ENCODE peak calls at places on chromosome 13, in four cellular contexts. One of them, this sample, is unnamed.

GRCh38 chr13:48633695-48634094 is 20.0 kb upstream of the CYSLTR2 start:
- DNase-seq in HCT116: no peak
- DNase-seq in GM20000: no peak
- DNase-seq in psoas muscle: no peak
- DNase-seq in this sample: no peak

GRCh38 chr13:49098198-49098597 is 121.9 kb upstream of the MLNR start:
- DNase-seq in HCT116: peak
- DNase-seq in GM20000: no peak
- DNase-seq in psoas muscle: no peak
- DNase-seq in this sample: no peak

GRCh38 chr13:19074519-19074918 is 107.1 kb downstream of the TUBA3C start:
- DNase-seq in HCT116: no peak
- DNase-seq in GM20000: no peak
- DNase-seq in psoas muscle: no peak
- DNase-seq in this sample: no peak

GRCh38 chr13:88979465-88980180 is 1308.5 kb downstream of the SLITRK5 start:
- DNase-seq in HCT116: no peak
- DNase-seq in GM20000: peak
- DNase-seq in psoas muscle: no peak
- DNase-seq in this sample: no peak

GRCh38 chr13:63901630-63902029 is 2486.0 kb upstream of the PCDH20 start:
- DNase-seq in HCT116: no peak
- DNase-seq in GM20000: no peak
- DNase-seq in psoas muscle: no peak
- DNase-seq in this sample: no peak

GRCh38 chr13:32117696-32118095 is 86.1 kb downstream of the FRY start:
- DNase-seq in HCT116: no peak
- DNase-seq in GM20000: no peak
- DNase-seq in psoas muscle: peak
- DNase-seq in this sample: no peak

GRCh38 chr13:44508562-44509062 is 67.5 kb downstream of the TSC22D1 start:
- DNase-seq in HCT116: no peak
- DNase-seq in GM20000: no peak
- DNase-seq in psoas muscle: no peak
- DNase-seq in this sample: no peak

GRCh38 chr13:106567421-106568224 is at the start of gene ARGLU1:
- DNase-seq in HCT116: no peak
- DNase-seq in GM20000: peak
- DNase-seq in psoas muscle: peak
- DNase-seq in this sample: peak

GRCh38 chr13:77544365-77544764 is 8.9 kb downstream of the SCEL start:
- DNase-seq in HCT116: no peak
- DNase-seq in GM20000: no peak
- DNase-seq in psoas muscle: peak
- DNase-seq in this sample: no peak

GRCh38 chr13:50116430-50116973 is 101.3 kb downstream of the KCNRG start:
- DNase-seq in HCT116: no peak
- DNase-seq in GM20000: no peak
- DNase-seq in psoas muscle: no peak
- DNase-seq in this sample: no peak
- TF ChIP-seq CTCF in HCT116: no peak
- TF ChIP-seq CTCF in GM20000: no peak
- TF ChIP-seq CTCF in psoas muscle: no peak
- TF ChIP-seq CTCF in this sample: no peak

DNA sequence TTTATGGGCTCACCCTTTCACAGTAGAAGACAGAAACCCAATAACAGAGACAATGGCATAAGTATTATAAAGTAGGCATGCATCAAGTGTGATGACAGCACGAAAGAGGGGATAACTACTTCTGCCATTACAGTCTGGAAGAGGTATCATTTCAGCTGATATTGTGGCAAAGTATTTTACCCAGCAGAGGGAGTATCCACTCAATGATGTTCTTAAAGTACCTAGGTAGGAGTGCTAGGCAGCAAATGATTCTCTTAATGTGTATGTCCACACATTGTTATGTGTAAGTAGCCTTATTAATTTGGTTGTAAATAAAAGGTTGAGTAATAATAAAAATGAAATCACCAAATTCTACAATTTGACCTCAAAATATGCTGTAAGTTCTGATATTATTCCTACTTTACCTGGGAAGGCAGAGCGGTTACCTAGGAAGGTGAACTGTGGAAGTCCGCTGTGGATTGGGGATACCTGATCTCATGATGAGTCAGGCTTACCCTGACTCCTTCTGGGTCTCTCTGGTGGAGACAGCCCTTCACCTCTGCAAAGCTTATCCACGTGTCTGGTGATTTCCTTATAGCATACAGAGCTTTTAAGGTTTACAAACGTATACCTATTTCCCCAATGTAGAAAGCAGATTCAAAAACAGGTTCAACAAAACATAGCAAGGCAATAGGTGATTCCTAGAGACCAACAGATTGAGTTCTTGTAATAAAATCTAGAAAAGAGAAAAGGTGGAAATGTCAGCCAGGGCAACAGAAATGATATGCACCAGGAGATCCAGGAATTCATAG is 4.0 kb upstream of the UBAC2 start:
- DNase-seq in HCT116: peak
- DNase-seq in GM20000: no peak
- DNase-seq in psoas muscle: no peak
- DNase-seq in this sample: no peak
- TF ChIP-seq CTCF in HCT116: peak
- TF ChIP-seq CTCF in GM20000: no peak
- TF ChIP-seq CTCF in psoas muscle: peak
- TF ChIP-seq CTCF in this sample: peak

GRCh38 chr13:85798999-85799646 is at the start of gene SLITRK6:
- DNase-seq in HCT116: peak
- DNase-seq in GM20000: no peak
- DNase-seq in psoas muscle: no peak
- DNase-seq in this sample: no peak
- TF ChIP-seq CTCF in HCT116: no peak
- TF ChIP-seq CTCF in GM20000: no peak
- TF ChIP-seq CTCF in psoas muscle: no peak
- TF ChIP-seq CTCF in this sample: no peak

DNA sequence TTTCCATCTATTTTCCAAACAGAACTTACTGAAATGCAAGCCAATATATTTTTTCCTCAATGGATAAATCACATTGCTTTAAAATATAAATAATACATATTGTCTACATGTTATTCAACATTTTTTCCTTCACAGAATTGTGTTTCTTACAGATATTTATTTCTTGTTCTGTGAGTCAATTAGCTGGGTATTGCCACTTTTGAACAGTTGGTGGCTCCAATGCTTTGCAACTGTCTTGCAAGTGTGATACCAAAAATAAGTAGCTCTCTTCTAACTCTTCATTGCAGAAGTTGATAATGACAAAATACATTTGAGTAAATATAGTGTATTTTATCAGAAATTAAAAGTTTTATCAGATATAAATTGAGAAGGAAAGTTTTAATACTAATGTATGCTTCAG is 17.1 kb upstream of the GPC5 start:
- DNase-seq in HCT116: no peak
- DNase-seq in GM20000: no peak
- DNase-seq in psoas muscle: no peak
- DNase-seq in this sample: no peak
- TF ChIP-seq CTCF in HCT116: peak
- TF ChIP-seq CTCF in GM20000: no peak
- TF ChIP-seq CTCF in psoas muscle: no peak
- TF ChIP-seq CTCF in this sample: peak